ENCODE peak calls at places on chromosomes 7 and 10, in five cellular contexts. B is T-helper 2 cell; O is mesothelial cell of epicardium; X is stimulated activated CD8-positive, alpha-beta memory T cell treated with anti-CD3 and anti-CD28 coated beads, Interleukin-15, amount 100 ng/mL, for 4 hours; E is frontal cortex. A is an unnamed sample.
A peak's percentile ranks its signal among the peaks of the same experiment; 100 is the strongest.

GRCh38 chr7:92720604-92721350 is 115.6 kb downstream of the CDK6 start:
- DNase-seq in X (no peak), E (no peak), O (no peak), B (no peak), A (no peak)

GRCh38 chr7:80659120-80660055 is 20.9 kb downstream of the CD36 start:
- DNase-seq in X (no peak), E (peak; percentile 7), B (no peak), O (no peak), A (peak; percentile 12)

GRCh38 chr10:61064356-61064755 is 120.4 kb upstream of the RHOBTB1 start:
- DNase-seq in E (no peak), B (no peak), O (no peak), X (no peak), A (no peak)

GRCh38 chr10:11003739-11004515 is 13.7 kb upstream of the CELF2 start:
- DNase-seq in X (no peak), E (no peak), B (no peak), O (no peak), A (no peak)

GRCh38 chr7:47218378-47219176 is 363.3 kb downstream of the TNS3 start:
- DNase-seq in X (no peak), E (no peak), B (no peak), O (no peak), A (no peak)

GRCh38 chr10:3765376-3765667 is 19.7 kb downstream of the KLF6 start:
- DNase-seq in X (no peak), O (no peak), E (no peak), B (no peak), A (no peak)

GRCh38 chr7:51067757-51068156 is 248.9 kb downstream of the COBL start:
- DNase-seq in B (no peak), X (no peak), O (peak; percentile 78), E (no peak), A (peak; percentile 14)

GRCh38 chr10:73838827-73839226 is 27.4 kb upstream of the NDST2 start:
- DNase-seq in X (no peak), O (no peak), B (no peak), E (no peak), A (no peak)

GRCh38 chr10:75617485-75618155 is 186.2 kb downstream of the LRMDA start:
- DNase-seq in E (no peak), X (no peak), B (no peak), O (no peak), A (no peak)

GRCh38 chr10:70135684-70136083 is 3.1 kb upstream of the AIFM2 start:
- DNase-seq in X (no peak), O (peak; percentile 11), B (no peak), E (no peak), A (no peak)

A was measured in naive B cell.